ENCODE peak calls at places on chromosomes 2 and 18, in five cellular contexts. U is central memory CD4-positive, alpha-beta T cell; M is NCI-H1417 treated with DMSO at 0.1 percent for 48 hours; C is EH; N is pulmonary artery endothelial cell. T is an unnamed sample.

GRCh38 chr2:216188956-216189355 is 79.8 kb downstream of the XRCC5 start:
- DNase-seq in U (no peak), M (no peak), C (peak; percentile 68), N (no peak), T (no peak)

GRCh38 chr18:47881752-47882455 is 48.6 kb downstream of the SMAD2 start:
- DNase-seq in U (no peak), M (no peak), C (peak; percentile 84), N (no peak), T (no peak)

GRCh38 chr2:232204457-232204931 is 174.1 kb upstream of the ALPP start:
- DNase-seq in U (no peak), M (no peak), C (peak; percentile 15), N (no peak), T (no peak)

GRCh38 chr18:59381949-59382348 is 22.9 kb upstream of the LMAN1 start:
- DNase-seq in U (no peak), M (no peak), C (no peak), N (no peak), T (no peak)

GRCh38 chr2:201807452-201807980 is 1.2 kb downstream of the CDK15 start:
- DNase-seq in U (no peak), M (no peak), C (peak; percentile 90), N (no peak), T (no peak)

GRCh38 chr2:134248913-134249312 is 5.0 kb upstream of the MGAT5 start:
- DNase-seq in U (no peak), M (no peak), C (no peak), N (no peak), T (no peak)

GRCh38 chr2:68812256-68812655 is 58.9 kb downstream of the BMP10 start:
- DNase-seq in U (no peak), M (no peak), C (no peak), N (no peak), T (no peak)

GRCh38 chr2:31246184-31246852 is 12.4 kb downstream of the EHD3 start:
- DNase-seq in U (no peak), M (peak; percentile 63), C (peak; percentile 52), N (no peak), T (no peak)

GRCh38 chr2:217150236-217150635 is 290.4 kb upstream of the TNP1 start:
- DNase-seq in U (no peak), M (no peak), C (peak; percentile 42), N (no peak), T (no peak)

GRCh38 chr18:74219056-74219455 is 70.7 kb downstream of the TIMM21 start:
- DNase-seq in U (no peak), M (no peak), C (no peak), N (no peak), T (no peak)

GRCh38 chr2:230814616-230815015 is 50.1 kb upstream of the ITM2C start:
- DNase-seq in U (no peak), M (no peak), C (peak; percentile 51), N (no peak), T (peak; percentile 5)

GRCh38 chr2:3527886-3528785 is 8.8 kb upstream of the ADI1 start:
- DNase-seq in U (no peak), M (no peak), C (no peak), N (no peak), T (no peak)

GRCh38 chr2:191582355-191582754 is 95.6 kb upstream of the NABP1 start:
- DNase-seq in U (no peak), M (no peak), C (peak; percentile 95), N (no peak), T (no peak)

GRCh38 chr2:3487028-3487425 is 32.3 kb downstream of the ADI1 start:
- DNase-seq in U (no peak), M (no peak), C (no peak), N (no peak), T (no peak)